ENCODE peak calls at places on chromosome 1, in nine cellular contexts. J is iPS-NIHi11; P is GM23338; U is psoas muscle; I is stimulated activated CD8-positive, alpha-beta memory T cell treated with anti-CD3 and anti-CD28 coated beads, Interleukin-15, amount 100 ng/mL, for 1 hour; Q is stimulated activated CD4-positive, alpha-beta T cell treated with anti-CD3 and anti-CD28 coated beads, TNF-alpha, amount 100 ng/mL, for 4 hours; E is Karpas-422; Z is memory B cell; R is stomach. B is an unnamed sample.
A peak's percentile ranks its signal among the peaks of the same experiment; 100 is the strongest.

GRCh38 chr1:101915597-101915996 is 81.1 kb downstream of the OLFM3 start:
- DNase-seq in E (no peak), R (no peak), P (no peak), U (no peak), I (no peak), J (no peak), Z (no peak), Q (no peak), B (no peak)

GRCh38 chr1:198220428-198220827 is 63.6 kb downstream of the NEK7 start:
- DNase-seq in Z (no peak), E (no peak), U (no peak), J (no peak), P (no peak), I (no peak), R (no peak), Q (no peak), B (no peak)

GRCh38 chr1:60268451-60268850 is 194.9 kb upstream of the C1orf87 start:
- DNase-seq in Z (no peak), Q (no peak), P (no peak), I (no peak), R (no peak), J (no peak), U (no peak), E (no peak), B (no peak)

GRCh38 chr1:27816921-27817630 is 13.5 kb upstream of the PPP1R8 start:
- DNase-seq in R (no peak), P (peak; percentile 20), E (no peak), U (no peak), I (no peak), Z (no peak), J (no peak), Q (no peak), B (no peak)

GRCh38 chr1:223271085-223271781 is 92.7 kb downstream of the SUSD4 start:
- DNase-seq in E (no peak), R (no peak), Q (no peak), Z (no peak), U (no peak), I (no peak), J (no peak), P (no peak), B (no peak)

GRCh38 chr1:94329986-94330385 is 88.2 kb upstream of the ABCD3 start:
- DNase-seq in P (peak; percentile 73), I (no peak), R (no peak), E (peak; percentile 57), Q (no peak), Z (no peak), U (no peak), J (peak; percentile 23), B (no peak)

GRCh38 chr1:235864965-235865525 is 1.7 kb downstream of the LYST start:
- DNase-seq in U (no peak), Q (no peak), Z (no peak), J (no peak), R (no peak), I (no peak), P (no peak), E (peak; percentile 25), B (no peak)

GRCh38 chr1:169526998-169527397 is 41.3 kb upstream of the SLC19A2 start:
- DNase-seq in R (no peak), J (no peak), Q (no peak), E (no peak), I (no peak), P (no peak), U (no peak), Z (no peak), B (no peak)